ENCODE peak calls at places on chromosome 12, in five cellular contexts. One of them, this sample, is unnamed.

GRCh38 chr12:57896437-57897201 is 44.7 kb upstream of the ATP23 start:
- DNase-seq in A549: peak; percentile 62
- DNase-seq in right lobe of liver: peak; percentile 81
- DNase-seq in foreskin fibroblast: peak; percentile 48
- DNase-seq in tibial artery: peak; percentile 91
- DNase-seq in this sample: peak; percentile 84

GRCh38 chr12:104691661-104692334 is 235.1 kb downstream of the CHST11 start:
- DNase-seq in right lobe of liver: no peak
- DNase-seq in foreskin fibroblast: no peak
- DNase-seq in A549: no peak
- DNase-seq in tibial artery: peak; percentile 56
- DNase-seq in this sample: no peak

GRCh38 chr12:31728289-31728916 is 418 bp downstream of the AMN1 start:
- DNase-seq in right lobe of liver: peak; percentile 60
- DNase-seq in foreskin fibroblast: no peak
- DNase-seq in tibial artery: no peak
- DNase-seq in A549: peak; percentile 77
- DNase-seq in this sample: no peak

GRCh38 chr12:72282721-72283120 is 10.6 kb downstream of the TRHDE start:
- DNase-seq in tibial artery: no peak
- DNase-seq in foreskin fibroblast: no peak
- DNase-seq in right lobe of liver: no peak
- DNase-seq in A549: no peak
- DNase-seq in this sample: no peak

GRCh38 chr12:105523164-105524057 is 192.9 kb downstream of the C12orf75 start:
- DNase-seq in foreskin fibroblast: peak; percentile 91
- DNase-seq in tibial artery: peak; percentile 87
- DNase-seq in A549: no peak
- DNase-seq in right lobe of liver: no peak
- DNase-seq in this sample: peak; percentile 83

GRCh38 chr12:65171073-65171472 is 1.7 kb downstream of the LEMD3 start:
- DNase-seq in A549: no peak
- DNase-seq in tibial artery: no peak
- DNase-seq in foreskin fibroblast: no peak
- DNase-seq in right lobe of liver: no peak
- DNase-seq in this sample: no peak

GRCh38 chr12:128856791-128857078 is 3.5 kb downstream of the GLT1D1 start:
- DNase-seq in A549: no peak
- DNase-seq in right lobe of liver: no peak
- DNase-seq in tibial artery: no peak
- DNase-seq in foreskin fibroblast: no peak
- DNase-seq in this sample: no peak

GRCh38 chr12:42589465-42590323 is at the start of gene PRICKLE1:
- DNase-seq in tibial artery: no peak
- DNase-seq in A549: peak; percentile 24
- DNase-seq in right lobe of liver: peak; percentile 33
- DNase-seq in foreskin fibroblast: peak; percentile 56
- DNase-seq in this sample: peak; percentile 40

GRCh38 chr12:94599189-94599588 is 51.2 kb downstream of the TMCC3 start:
- DNase-seq in foreskin fibroblast: no peak
- DNase-seq in A549: no peak
- DNase-seq in tibial artery: no peak
- DNase-seq in right lobe of liver: no peak
- DNase-seq in this sample: no peak

GRCh38 chr12:57461904-57462306 is 2.3 kb downstream of the GLI1 start:
- DNase-seq in A549: no peak
- DNase-seq in foreskin fibroblast: no peak
- DNase-seq in tibial artery: no peak
- DNase-seq in right lobe of liver: no peak
- DNase-seq in this sample: no peak

GRCh38 chr12:107767466-107767865 is 6.5 kb upstream of the PRDM4 start:
- DNase-seq in right lobe of liver: no peak
- DNase-seq in tibial artery: no peak
- DNase-seq in foreskin fibroblast: no peak
- DNase-seq in A549: no peak
- DNase-seq in this sample: no peak

GRCh38 chr12:63889236-63889635 is 44.7 kb downstream of the SRGAP1 start:
- DNase-seq in tibial artery: no peak
- DNase-seq in A549: peak; percentile 39
- DNase-seq in right lobe of liver: no peak
- DNase-seq in foreskin fibroblast: peak; percentile 55
- DNase-seq in this sample: no peak

GRCh38 chr12:115440438-115440837 is 756.5 kb upstream of the TBX3 start:
- DNase-seq in A549: peak; percentile 45
- DNase-seq in foreskin fibroblast: peak; percentile 75
- DNase-seq in right lobe of liver: peak; percentile 38
- DNase-seq in tibial artery: no peak
- DNase-seq in this sample: peak; percentile 51

GRCh38 chr12:56256326-56256960 is 1.7 kb downstream of the ANKRD52 start:
- DNase-seq in tibial artery: no peak
- DNase-seq in right lobe of liver: no peak
- DNase-seq in A549: no peak
- DNase-seq in foreskin fibroblast: peak; percentile 66
- DNase-seq in this sample: no peak

GRCh38 chr12:30862486-30862885 is 64.1 kb upstream of the TSPAN11 start:
- DNase-seq in foreskin fibroblast: no peak
- DNase-seq in right lobe of liver: peak; percentile 75
- DNase-seq in tibial artery: no peak
- DNase-seq in A549: no peak
- DNase-seq in this sample: peak; percentile 64

GRCh38 chr12:23502259-23502658 is 447.2 kb downstream of the SOX5 start:
- DNase-seq in tibial artery: no peak
- DNase-seq in foreskin fibroblast: no peak
- DNase-seq in right lobe of liver: no peak
- DNase-seq in A549: no peak
- DNase-seq in this sample: no peak

GRCh38 chr12:8077207-8077606 is 4.9 kb upstream of the NECAP1 start:
- DNase-seq in right lobe of liver: no peak
- DNase-seq in tibial artery: no peak
- DNase-seq in foreskin fibroblast: peak; percentile 66
- DNase-seq in A549: no peak
- DNase-seq in this sample: no peak

GRCh38 chr12:16603265-16603915 is 2.6 kb downstream of the LMO3 start:
- DNase-seq in A549: no peak
- DNase-seq in right lobe of liver: no peak
- DNase-seq in tibial artery: no peak
- DNase-seq in foreskin fibroblast: no peak
- DNase-seq in this sample: no peak

GRCh38 chr12:117966511-117966910 is 2.3 kb downstream of the KSR2 start:
- DNase-seq in tibial artery: no peak
- DNase-seq in foreskin fibroblast: no peak
- DNase-seq in A549: no peak
- DNase-seq in right lobe of liver: no peak
- DNase-seq in this sample: no peak

GRCh38 chr12:84165998-84166571 is 746.5 kb downstream of the SLC6A15 start:
- DNase-seq in A549: no peak
- DNase-seq in foreskin fibroblast: no peak
- DNase-seq in tibial artery: no peak
- DNase-seq in right lobe of liver: no peak
- DNase-seq in this sample: no peak

GRCh38 chr12:30796891-30797371 is 42.2 kb upstream of the CAPRIN2 start:
- DNase-seq in right lobe of liver: no peak
- DNase-seq in A549: peak; percentile 35
- DNase-seq in tibial artery: no peak
- DNase-seq in foreskin fibroblast: peak; percentile 52
- DNase-seq in this sample: no peak

GRCh38 chr12:119868992-119869391 is 8.1 kb downstream of the CIT start:
- DNase-seq in right lobe of liver: no peak
- DNase-seq in A549: no peak
- DNase-seq in foreskin fibroblast: peak; percentile 76
- DNase-seq in tibial artery: no peak
- DNase-seq in this sample: no peak

GRCh38 chr12:115857160-115857920 is 420.2 kb downstream of the MED13L start:
- DNase-seq in A549: no peak
- DNase-seq in tibial artery: no peak
- DNase-seq in right lobe of liver: no peak
- DNase-seq in foreskin fibroblast: no peak
- DNase-seq in this sample: no peak

DNA sequence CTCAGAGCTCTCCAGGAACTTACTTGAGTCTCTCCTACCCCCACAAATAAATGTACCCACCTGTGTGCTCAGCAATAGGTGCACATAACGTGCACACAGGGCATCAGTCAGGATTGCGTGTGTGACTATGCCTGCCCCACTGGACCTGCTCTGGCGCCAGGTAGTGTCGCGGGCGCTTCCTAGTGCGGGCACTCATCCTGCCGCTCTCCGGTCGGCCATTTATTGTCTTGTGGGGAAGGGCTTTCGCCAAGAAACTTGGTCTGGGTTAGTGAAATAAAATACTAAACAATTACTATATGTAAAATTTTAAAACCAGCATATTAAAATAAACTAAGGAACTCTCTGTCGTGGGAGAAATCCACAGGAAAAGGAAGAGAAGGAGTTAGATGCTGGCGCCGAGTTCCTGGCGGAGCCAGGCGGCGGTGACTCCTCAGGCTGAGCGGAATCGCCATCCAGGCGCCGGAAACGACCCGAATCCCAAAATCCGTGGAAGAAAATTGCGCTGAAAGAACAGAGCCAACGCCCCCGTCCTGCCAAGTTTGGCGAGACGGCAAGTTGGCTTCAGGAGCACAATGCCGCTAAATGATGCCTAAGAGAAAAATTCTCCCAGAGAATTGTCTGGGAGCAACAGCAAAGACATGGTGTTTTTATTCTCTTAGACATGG is 7.9 kb upstream of the HOXC13 start:
- DNase-seq in right lobe of liver: no peak
- DNase-seq in A549: no peak
- DNase-seq in tibial artery: no peak
- DNase-seq in foreskin fibroblast: no peak
- DNase-seq in this sample: no peak
- TF ChIP-seq CTCF in right lobe of liver: no peak
- TF ChIP-seq CTCF in A549: no peak
- TF ChIP-seq CTCF in tibial artery: no peak
- TF ChIP-seq CTCF in foreskin fibroblast: no peak
- TF ChIP-seq CTCF in this sample: no peak

DNA sequence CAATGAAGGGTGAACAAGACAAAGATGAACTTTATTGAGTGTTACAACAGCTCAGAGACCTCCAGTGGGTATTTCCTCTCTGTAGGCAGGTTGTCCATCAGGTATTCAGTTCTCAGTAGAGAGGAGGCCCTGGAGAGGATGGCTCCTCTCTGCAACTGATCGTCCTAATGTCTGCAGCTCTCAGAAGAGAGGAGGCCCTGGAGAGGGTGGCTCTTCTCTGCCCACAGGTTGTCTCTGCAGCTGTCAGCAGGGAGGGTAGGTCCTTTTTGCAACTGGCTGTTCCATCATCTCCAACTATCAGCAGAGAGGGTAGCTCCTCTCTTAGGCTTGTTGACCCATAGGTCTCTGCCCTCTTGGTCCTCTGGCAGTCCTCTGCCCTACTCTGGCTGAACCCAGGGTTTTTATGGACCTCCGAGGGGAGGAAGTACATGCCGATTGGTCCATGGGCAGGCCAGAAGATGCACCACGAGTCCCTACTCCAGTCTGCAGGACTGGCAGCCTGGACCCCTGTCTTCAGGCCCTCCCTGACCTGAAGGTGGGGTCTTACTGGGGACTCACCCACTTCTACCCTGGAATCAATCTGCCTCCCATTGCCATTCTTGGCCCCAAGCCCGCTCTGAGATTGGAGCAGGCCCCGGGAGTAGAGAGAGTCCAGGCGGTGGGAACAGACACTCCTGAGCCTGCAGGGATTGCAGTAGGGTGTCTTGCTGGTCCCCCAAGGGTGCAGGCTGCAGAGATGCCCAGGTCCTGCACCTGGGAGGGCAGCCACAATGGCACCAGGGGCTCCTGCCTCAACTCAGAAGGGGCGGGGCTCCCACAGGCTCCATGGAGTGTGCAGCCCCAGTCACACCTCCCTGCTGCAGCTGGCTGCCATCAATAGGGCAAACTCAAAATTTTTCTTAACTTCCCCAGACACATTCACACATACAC is 2.3 kb downstream of the TMEM116 start:
- DNase-seq in right lobe of liver: no peak
- DNase-seq in A549: no peak
- DNase-seq in foreskin fibroblast: no peak
- DNase-seq in tibial artery: no peak
- DNase-seq in this sample: no peak
- H3K4me3 ChIP-seq in right lobe of liver: no peak overlapping the region
- H3K4me3 ChIP-seq in A549: no peak overlapping the region
- H3K4me3 ChIP-seq in foreskin fibroblast: no peak overlapping the region
- H3K4me3 ChIP-seq in tibial artery: no peak overlapping the region
- H3K4me3 ChIP-seq in this sample: no peak overlapping the region

DNA sequence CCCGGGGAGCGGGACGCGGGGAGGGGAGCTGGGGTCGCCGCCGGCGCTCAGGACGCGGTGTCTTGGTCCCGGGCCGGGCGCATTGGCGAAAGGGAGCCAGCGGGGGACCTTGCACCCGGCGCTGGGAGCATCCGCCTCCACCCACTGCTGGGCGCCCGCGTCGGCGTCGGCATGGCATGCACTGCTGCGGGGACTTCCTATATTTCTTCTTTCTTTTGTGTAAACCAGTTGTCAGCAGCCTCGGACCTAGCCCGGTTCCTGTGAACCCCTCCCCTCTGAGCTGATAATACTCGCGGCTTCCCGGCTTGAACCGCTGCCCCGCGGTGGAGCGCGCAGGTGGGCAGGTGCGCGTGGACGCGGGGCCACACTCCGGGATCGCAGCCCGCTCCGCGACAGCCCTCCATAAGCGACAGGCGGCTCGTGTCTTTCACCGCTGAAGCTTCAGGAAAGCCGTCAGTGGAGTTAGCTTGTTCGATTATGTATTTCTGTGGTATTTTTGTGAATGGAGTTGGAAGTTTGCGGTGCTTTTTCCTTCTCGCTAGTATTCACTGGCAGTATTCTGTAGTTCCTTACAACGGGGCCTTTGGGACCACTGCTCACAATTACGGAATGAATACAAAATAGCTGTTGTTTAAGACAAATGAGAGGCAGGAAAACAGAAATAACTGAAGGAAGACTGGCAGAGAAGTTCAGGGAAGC is 824 bp downstream of the BMAL2 start:
- DNase-seq in foreskin fibroblast: no peak
- DNase-seq in A549: no peak
- DNase-seq in right lobe of liver: peak; percentile 71
- DNase-seq in tibial artery: peak; percentile 69
- DNase-seq in this sample: peak; percentile 23
- TF ChIP-seq CTCF in foreskin fibroblast: no peak
- TF ChIP-seq CTCF in A549: no peak
- TF ChIP-seq CTCF in right lobe of liver: no peak
- TF ChIP-seq CTCF in tibial artery: no peak
- TF ChIP-seq CTCF in this sample: no peak

DNA sequence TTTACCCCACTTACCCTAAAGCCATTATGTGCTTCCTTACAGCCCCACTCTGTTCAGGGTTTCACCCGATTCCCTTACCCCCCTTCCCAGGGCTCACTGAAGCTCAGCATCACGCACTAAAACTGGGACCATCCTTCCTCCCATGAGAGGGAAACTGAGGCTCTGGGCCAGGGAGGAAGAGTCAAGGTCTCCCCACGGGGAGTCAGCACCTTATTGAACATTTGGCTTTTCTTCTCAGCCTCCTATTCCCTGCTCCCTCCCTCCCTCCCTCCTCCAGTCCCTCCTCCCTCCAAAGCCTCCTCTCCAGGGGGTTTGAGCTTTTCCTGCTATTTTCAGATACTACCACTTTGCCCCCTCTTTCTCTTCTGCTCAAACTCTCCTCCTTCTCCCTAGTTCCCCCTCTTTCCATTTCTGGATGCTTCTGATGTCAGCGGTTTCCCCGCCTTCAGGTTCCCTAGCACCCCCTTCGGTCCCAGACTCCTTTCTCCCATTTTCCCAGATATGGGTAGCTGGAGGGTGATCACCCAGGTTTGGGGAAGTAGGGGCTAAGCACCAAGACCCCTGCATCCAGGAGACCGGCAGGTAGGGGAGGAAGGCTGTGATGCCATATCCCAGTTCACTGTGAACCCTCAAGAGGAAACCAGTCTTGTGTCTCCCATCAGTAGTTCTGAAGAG is 977 bp downstream of the GPR162 start:
- DNase-seq in tibial artery: no peak
- DNase-seq in foreskin fibroblast: no peak
- DNase-seq in A549: no peak
- DNase-seq in right lobe of liver: no peak
- DNase-seq in this sample: no peak
- H3K4me3 ChIP-seq in tibial artery: no peak overlapping the region
- H3K4me3 ChIP-seq in foreskin fibroblast: peak overlapping the region; percentile 68
- H3K4me3 ChIP-seq in A549: no peak overlapping the region
- H3K4me3 ChIP-seq in right lobe of liver: no peak overlapping the region
- H3K4me3 ChIP-seq in this sample: peak overlapping the region; percentile 67